ENCODE peak calls at places on chromosomes 13 and 19, in eight cellular contexts. N, T, D, U, H, G, W and Y are unnamed samples.

GRCh38 chr13:50594276-50594970 is 249.1 kb downstream of the DLEU7 start:
- DNase-seq in N (no peak), T (no peak), D (no peak), U (no peak), H (peak), G (no peak), W (no peak), Y (peak)

GRCh38 chr19:54388001-54388802 is 23.5 kb upstream of the LAIR1 start:
- DNase-seq in N (peak), T (no peak), D (no peak), U (peak), H (peak), G (no peak), W (peak), Y (no peak)

GRCh38 chr19:3801412-3802096 is 15.4 kb upstream of the MATK start:
- DNase-seq in N (peak), T (no peak), D (no peak), U (no peak), H (peak), G (peak), W (peak), Y (peak)

GRCh38 chr19:3983936-3984583 is 1.2 kb downstream of the EEF2 start:
- DNase-seq in N (peak), T (no peak), D (no peak), U (peak), H (no peak), G (peak), W (no peak), Y (no peak)

GRCh38 chr13:71663431-71663830 is 203.6 kb downstream of the DACH1 start:
- DNase-seq in N (no peak), T (no peak), D (no peak), U (no peak), H (no peak), G (no peak), W (no peak), Y (no peak)

GRCh38 chr13:29847501-29847983 is 2.9 kb downstream of the UBL3 start:
- DNase-seq in N (peak), T (peak), D (no peak), U (no peak), H (no peak), G (peak), W (peak), Y (peak)

GRCh38 chr13:111516712-111517640 is 196.5 kb downstream of the TEX29 start:
- DNase-seq in N (no peak), T (no peak), D (no peak), U (no peak), H (no peak), G (no peak), W (peak), Y (no peak)

GRCh38 chr13:45786293-45786920 is 65.1 kb downstream of the SIAH3 start:
- DNase-seq in N (no peak), T (no peak), D (no peak), U (no peak), H (no peak), G (no peak), W (no peak), Y (no peak)

GRCh38 chr13:40801255-40802217 is 12.1 kb downstream of the SLC25A15 start:
- DNase-seq in N (no peak), T (no peak), D (no peak), U (no peak), H (no peak), G (no peak), W (no peak), Y (no peak)

GRCh38 chr19:35828694-35829301 is 16.2 kb upstream of the PRODH2 start:
- DNase-seq in N (peak), T (peak), D (no peak), U (no peak), H (peak), G (peak), W (peak), Y (no peak)

GRCh38 chr13:59931621-59932020 is 232.1 kb downstream of the DIAPH3 start:
- DNase-seq in N (no peak), T (no peak), D (no peak), U (no peak), H (no peak), G (no peak), W (no peak), Y (no peak)

GRCh38 chr13:65368832-65369231 is 1861.3 kb downstream of the PCDH9 start:
- DNase-seq in N (no peak), T (no peak), D (no peak), U (no peak), H (no peak), G (no peak), W (no peak), Y (no peak)

GRCh38 chr13:97266328-97266727 is 44.2 kb downstream of the MBNL2 start:
- DNase-seq in N (no peak), T (no peak), D (no peak), U (no peak), H (no peak), G (no peak), W (no peak), Y (no peak)

GRCh38 chr13:86002921-86003488 is 203.8 kb upstream of the SLITRK6 start:
- DNase-seq in N (no peak), T (no peak), D (no peak), U (no peak), H (no peak), G (no peak), W (no peak), Y (no peak)

GRCh38 chr13:111968611-111969010 is 98.3 kb upstream of the SOX1 start:
- DNase-seq in N (no peak), T (no peak), D (no peak), U (no peak), H (no peak), G (no peak), W (no peak), Y (no peak)

GRCh38 chr13:53301449-53301848 is 272.8 kb downstream of the OLFM4 start:
- DNase-seq in N (no peak), T (no peak), D (no peak), U (no peak), H (no peak), G (no peak), W (no peak), Y (no peak)

GRCh38 chr19:10751109-10751972 is 33.5 kb downstream of the DNM2 start:
- DNase-seq in N (peak), T (no peak), D (peak), U (no peak), H (no peak), G (no peak), W (peak), Y (no peak)

GRCh38 chr13:42474954-42475353 is 99.0 kb upstream of the TNFSF11 start:
- DNase-seq in N (no peak), T (no peak), D (no peak), U (no peak), H (no peak), G (no peak), W (no peak), Y (no peak)

GRCh38 chr19:54684537-54684936 is 21.8 kb downstream of the LILRB4 start:
- DNase-seq in N (no peak), T (no peak), D (no peak), U (no peak), H (no peak), G (no peak), W (peak), Y (no peak)

GRCh38 chr13:51628059-51628852 is 44.0 kb downstream of the WDFY2 start:
- DNase-seq in N (no peak), T (no peak), D (no peak), U (no peak), H (no peak), G (no peak), W (no peak), Y (peak)

GRCh38 chr19:3413796-3414327 is 47.5 kb downstream of the NFIC start:
- DNase-seq in N (no peak), T (no peak), D (no peak), U (no peak), H (no peak), G (no peak), W (no peak), Y (peak)

GRCh38 chr19:46789371-46789770 is 977 bp upstream of the SLC1A5 start:
- DNase-seq in N (no peak), T (no peak), D (no peak), U (no peak), H (no peak), G (no peak), W (no peak), Y (no peak)

GRCh38 chr19:46198756-46199155 is 30.8 kb upstream of the IGFL1 start:
- DNase-seq in N (no peak), T (no peak), D (no peak), U (no peak), H (no peak), G (peak), W (no peak), Y (no peak)

GRCh38 chr19:43433689-43434088 is 19.0 kb downstream of the TEX101 start:
- DNase-seq in N (no peak), T (no peak), D (no peak), U (no peak), H (no peak), G (no peak), W (no peak), Y (no peak)

GRCh38 chr19:958967-959685 is 25.0 kb upstream of the WDR18 start:
- DNase-seq in N (no peak), T (no peak), D (no peak), U (no peak), H (no peak), G (no peak), W (no peak), Y (peak)

GRCh38 chr19:19336597-19336996 is 16.0 kb downstream of the MAU2 start:
- DNase-seq in N (no peak), T (no peak), D (no peak), U (no peak), H (no peak), G (no peak), W (no peak), Y (no peak)

GRCh38 chr19:41934849-41935374 is 6.7 kb upstream of the ERFL start:
- DNase-seq in N (peak), T (peak), D (no peak), U (no peak), H (peak), G (peak), W (peak), Y (peak)

GRCh38 chr13:21033224-21033855 is 28.0 kb downstream of the LATS2 start:
- DNase-seq in N (no peak), T (peak), D (peak), U (peak), H (no peak), G (peak), W (peak), Y (no peak)

GRCh38 chr19:28595722-28596121 is 617.2 kb downstream of the UQCRFS1 start:
- DNase-seq in N (no peak), T (no peak), D (no peak), U (no peak), H (no peak), G (no peak), W (no peak), Y (no peak)

GRCh38 chr19:32824906-32825608 is 44.5 kb downstream of the SLC7A9 start:
- DNase-seq in N (no peak), T (no peak), D (no peak), U (no peak), H (no peak), G (no peak), W (no peak), Y (no peak)

GRCh38 chr19:36215276-36216171 is 618 bp downstream of the ZNF146 start:
- DNase-seq in N (no peak), T (no peak), D (no peak), U (no peak), H (peak), G (no peak), W (no peak), Y (peak)

GRCh38 chr19:22088541-22089144 is 36.4 kb downstream of the ZNF257 start:
- DNase-seq in N (no peak), T (no peak), D (no peak), U (no peak), H (no peak), G (no peak), W (no peak), Y (no peak)

GRCh38 chr19:31138077-31138476 is 211.2 kb downstream of the TSHZ3 start:
- DNase-seq in N (peak), T (no peak), D (no peak), U (no peak), H (no peak), G (no peak), W (no peak), Y (no peak)

GRCh38 chr19:16248380-16249023 is 50.8 kb downstream of the AP1M1 start:
- DNase-seq in N (no peak), T (no peak), D (no peak), U (no peak), H (no peak), G (no peak), W (no peak), Y (no peak)

GRCh38 chr19:55658846-55659459 is 4.1 kb downstream of the U2AF2 start:
- DNase-seq in N (no peak), T (no peak), D (no peak), U (no peak), H (no peak), G (no peak), W (no peak), Y (no peak)

DNA sequence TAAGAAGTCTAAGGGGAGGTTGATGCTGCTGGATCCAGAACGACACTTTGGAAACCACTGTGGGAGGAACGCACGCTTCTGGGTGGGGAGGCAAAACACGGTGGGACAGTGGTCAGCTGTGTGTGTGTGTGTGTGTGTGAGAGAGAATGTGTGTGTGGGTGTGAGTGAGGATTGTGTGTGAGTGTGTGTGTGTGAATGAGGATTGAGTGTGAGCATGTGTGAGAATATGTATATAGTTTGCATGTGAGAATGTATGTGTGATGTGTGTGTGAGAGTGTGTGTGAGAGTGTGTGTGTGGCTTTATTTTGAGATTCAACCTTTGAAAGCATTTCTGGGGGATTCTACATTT is 444 bp upstream of the SLC15A1 start:
- DNase-seq in N (no peak), T (no peak), D (no peak), U (no peak), H (no peak), G (no peak), W (no peak), Y (no peak)
- TF ChIP-seq CTCF in N (no peak), T (no peak), D (no peak), U (no peak), H (no peak), G (no peak), W (no peak), Y (no peak)

GRCh38 chr13:39274926-39275325 is 236.7 kb downstream of the NHLRC3 start:
- DNase-seq in N (no peak), T (no peak), D (no peak), U (no peak), H (no peak), G (no peak), W (no peak), Y (no peak)

GRCh38 chr13:39269004-39269403 is 230.7 kb downstream of the NHLRC3 start:
- DNase-seq in N (no peak), T (no peak), D (no peak), U (no peak), H (no peak), G (no peak), W (no peak), Y (no peak)

GRCh38 chr13:39279077-39279476 is 240.8 kb downstream of the NHLRC3 start:
- DNase-seq in N (no peak), T (no peak), D (no peak), U (no peak), H (no peak), G (no peak), W (no peak), Y (no peak)

GRCh38 chr13:39269411-39269810 is 231.2 kb downstream of the NHLRC3 start:
- DNase-seq in N (no peak), T (no peak), D (no peak), U (no peak), H (no peak), G (no peak), W (no peak), Y (no peak)

DNA sequence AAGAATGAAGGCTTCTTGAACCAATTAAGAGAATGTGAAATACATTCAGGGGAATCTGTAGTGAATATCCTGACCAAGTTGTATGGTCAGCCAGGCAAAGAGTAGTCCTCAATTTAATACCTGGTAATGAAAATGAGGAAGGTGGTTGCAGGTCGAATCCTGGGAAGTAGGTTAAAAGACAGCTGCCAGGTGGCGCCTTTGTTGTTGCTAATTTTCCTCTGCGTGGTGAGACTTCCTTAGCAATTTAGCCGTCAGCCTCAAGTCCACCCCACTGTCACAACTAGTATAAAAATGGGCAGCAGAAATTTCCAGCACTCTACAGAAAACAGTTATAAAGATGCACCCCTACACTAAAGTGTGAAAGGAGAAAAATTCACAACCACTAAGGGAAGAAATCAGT is 235.7 kb downstream of the NHLRC3 start:
- DNase-seq in N (peak), T (no peak), D (no peak), U (no peak), H (no peak), G (no peak), W (no peak), Y (no peak)
- TF ChIP-seq CTCF in N (no peak), T (no peak), D (no peak), U (no peak), H (peak), G (no peak), W (no peak), Y (no peak)

DNA sequence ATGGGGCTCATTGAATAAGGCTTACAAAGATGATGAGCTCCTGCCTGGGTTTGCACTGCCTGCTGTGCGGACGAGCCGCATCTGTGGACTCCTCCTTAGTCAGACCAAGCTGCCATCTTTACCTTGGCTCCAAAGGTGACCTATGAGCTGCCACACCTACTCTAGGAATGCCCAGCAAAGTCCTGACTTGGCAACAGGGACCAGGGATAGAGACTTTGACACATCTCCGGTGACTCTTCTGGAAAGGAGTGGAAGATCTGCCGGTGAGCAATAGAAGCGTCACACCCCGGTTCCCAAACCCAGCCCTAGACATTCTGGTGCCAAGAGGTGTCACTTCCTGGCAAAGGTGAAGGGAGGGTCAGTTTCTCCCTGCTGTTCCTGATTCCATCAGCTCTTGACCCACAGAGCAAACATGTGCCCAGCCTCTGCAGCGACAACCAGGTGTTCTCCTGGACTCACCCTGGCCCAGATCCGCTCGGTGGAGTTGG is 50.2 kb upstream of the GTF3A start:
- DNase-seq in N (peak), T (no peak), D (no peak), U (no peak), H (no peak), G (no peak), W (no peak), Y (no peak)
- TF ChIP-seq CTCF in N (no peak), T (no peak), D (no peak), U (no peak), H (no peak), G (no peak), W (no peak), Y (no peak)

GRCh38 chr13:107649071-107649470 is 566.3 kb downstream of the LIG4 start:
- DNase-seq in N (no peak), T (no peak), D (no peak), U (no peak), H (no peak), G (no peak), W (no peak), Y (no peak)

GRCh38 chr13:107650081-107650701 is 565.1 kb downstream of the LIG4 start:
- DNase-seq in N (peak), T (peak), D (no peak), U (no peak), H (peak), G (peak), W (peak), Y (peak)
- TF ChIP-seq CTCF in N (peak), T (peak), D (peak), U (peak), H (peak), G (peak), W (peak), Y (peak)

GRCh38 chr19:38852231-38853044 is 2.7 kb upstream of the HNRNPL start:
- DNase-seq in N (peak), T (peak), D (peak), U (peak), H (no peak), G (peak), W (peak), Y (no peak)
- TF ChIP-seq CTCF in N (no peak), T (no peak), D (no peak), U (no peak), H (no peak), G (no peak), W (no peak), Y (no peak)